ENCODE peak calls at places on chromosomes 1 and 21, in ten cellular contexts. Z, T, M, X, F, D, Q, I, A and N are unnamed samples.

GRCh38 chr1:199463521-199464127 is 563.9 kb upstream of the NR5A2 start:
- DNase-seq in Z (peak; percentile 76), T (peak; percentile 73), M (peak; percentile 31), X (peak; percentile 10), F (no peak), D (peak; percentile 27), Q (peak; percentile 71), I (peak; percentile 18), A (no peak), N (peak; percentile 81)

GRCh38 chr1:33121728-33122127 is 40.8 kb downstream of the AZIN2 start:
- DNase-seq in Z (no peak), T (no peak), M (no peak), X (no peak), F (no peak), D (no peak), Q (no peak), I (no peak), A (no peak), N (no peak)

GRCh38 chr1:209692296-209692695 is 12.3 kb upstream of the HSD11B1 start:
- DNase-seq in Z (no peak), T (no peak), M (no peak), X (no peak), F (no peak), D (no peak), Q (no peak), I (no peak), A (no peak), N (no peak)

GRCh38 chr1:234125283-234125682 is 220.8 kb downstream of the SLC35F3 start:
- DNase-seq in Z (peak; percentile 73), T (no peak), M (no peak), X (no peak), F (no peak), D (peak; percentile 14), Q (peak; percentile 4), I (no peak), A (no peak), N (peak; percentile 11)

GRCh38 chr1:32759521-32759980 is 57.0 kb upstream of the SYNC start:
- DNase-seq in Z (peak; percentile 82), T (no peak), M (no peak), X (no peak), F (no peak), D (peak; percentile 85), Q (no peak), I (no peak), A (no peak), N (no peak)

GRCh38 chr21:15003463-15004135 is 61.2 kb downstream of the NRIP1 start:
- DNase-seq in Z (no peak), T (no peak), M (no peak), X (no peak), F (no peak), D (no peak), Q (no peak), I (no peak), A (no peak), N (no peak)

GRCh38 chr1:58515794-58516401 is 30.6 kb downstream of the OMA1 start:
- DNase-seq in Z (peak; percentile 83), T (peak; percentile 68), M (peak; percentile 67), X (peak; percentile 41), F (peak; percentile 20), D (peak; percentile 29), Q (peak; percentile 88), I (peak; percentile 59), A (no peak), N (peak; percentile 44)

GRCh38 chr1:48405400-48405799 is 66.6 kb downstream of the SPATA6 start:
- DNase-seq in Z (no peak), T (no peak), M (no peak), X (no peak), F (no peak), D (no peak), Q (no peak), I (peak; percentile 4), A (no peak), N (no peak)

GRCh38 chr1:93746423-93746822 is 64.8 kb upstream of the BCAR3 start:
- DNase-seq in Z (peak; percentile 16), T (no peak), M (no peak), X (no peak), F (no peak), D (no peak), Q (no peak), I (no peak), A (no peak), N (no peak)

GRCh38 chr1:93751391-93752250 is 70.0 kb upstream of the BCAR3 start:
- DNase-seq in Z (no peak), T (no peak), M (no peak), X (no peak), F (peak; percentile 72), D (no peak), Q (no peak), I (no peak), A (no peak), N (no peak)

GRCh38 chr1:93749487-93749886 is 67.8 kb upstream of the BCAR3 start:
- DNase-seq in Z (no peak), T (no peak), M (no peak), X (no peak), F (no peak), D (no peak), Q (no peak), I (no peak), A (no peak), N (no peak)

GRCh38 chr1:93750946-93751345 is 69.3 kb upstream of the BCAR3 start:
- DNase-seq in Z (no peak), T (no peak), M (no peak), X (no peak), F (no peak), D (no peak), Q (no peak), I (no peak), A (no peak), N (no peak)

DNA sequence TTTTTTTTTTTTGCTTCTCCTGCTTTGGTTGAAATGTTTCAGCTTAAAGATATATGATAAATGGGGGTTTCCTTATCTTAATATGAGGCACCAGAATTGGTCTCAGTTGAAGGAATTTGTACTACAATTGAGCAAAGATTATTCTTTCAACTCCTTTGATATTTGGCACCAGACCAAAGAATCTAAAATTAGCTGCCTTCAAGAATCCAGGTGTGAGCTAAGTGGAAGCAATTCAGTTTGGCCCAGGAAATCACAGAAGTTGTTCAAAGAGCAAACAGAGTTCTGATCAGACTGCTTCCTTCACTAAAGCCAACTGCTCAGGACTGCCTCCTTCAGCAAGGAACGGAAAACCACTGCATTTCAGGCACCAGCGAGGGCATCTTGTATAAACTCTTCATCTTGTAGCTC is 68.3 kb upstream of the BCAR3 start:
- DNase-seq in Z (peak; percentile 51), T (no peak), M (no peak), X (no peak), F (no peak), D (no peak), Q (no peak), I (no peak), A (no peak), N (no peak)
- TF ChIP-seq CTCF in Z (peak; percentile 53), T (no peak), M (no peak), X (peak; percentile 4), F (no peak), D (no peak), Q (no peak), I (no peak), A (no peak), N (peak; percentile 63)

DNA sequence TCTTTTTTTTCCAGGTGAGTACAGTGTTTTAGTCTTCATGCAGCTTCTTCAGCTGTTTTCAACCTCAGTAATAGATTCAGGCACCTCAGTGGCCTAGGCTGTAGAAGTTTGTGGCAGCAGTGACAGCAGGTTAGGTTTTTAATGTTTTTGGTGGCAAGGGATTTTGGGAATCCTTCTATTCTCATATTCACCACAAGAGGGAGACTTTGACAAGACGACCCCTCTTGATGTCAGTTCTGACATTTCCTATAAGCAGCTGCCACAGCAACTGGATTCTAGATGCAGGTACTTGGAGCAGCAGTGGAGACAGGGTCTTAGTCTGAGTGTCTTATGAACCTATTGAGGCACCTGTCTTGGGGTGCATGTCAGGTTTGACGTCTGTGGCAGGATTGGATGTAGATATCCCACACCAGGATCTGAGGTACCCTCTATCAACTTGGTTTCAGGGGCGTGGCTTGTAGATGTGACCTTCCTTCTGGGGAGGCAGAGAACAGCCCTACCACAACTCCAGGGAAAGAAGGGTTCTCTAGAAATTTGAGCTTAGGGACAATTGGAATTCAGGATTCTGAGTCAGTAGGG is 1104.2 kb upstream of the TMPRSS15 start:
- DNase-seq in Z (no peak), T (no peak), M (no peak), X (no peak), F (no peak), D (no peak), Q (no peak), I (no peak), A (no peak), N (no peak)
- TF ChIP-seq CTCF in Z (no peak), T (peak; percentile 29), M (no peak), X (no peak), F (no peak), D (no peak), Q (no peak), I (no peak), A (no peak), N (peak; percentile 32)

DNA sequence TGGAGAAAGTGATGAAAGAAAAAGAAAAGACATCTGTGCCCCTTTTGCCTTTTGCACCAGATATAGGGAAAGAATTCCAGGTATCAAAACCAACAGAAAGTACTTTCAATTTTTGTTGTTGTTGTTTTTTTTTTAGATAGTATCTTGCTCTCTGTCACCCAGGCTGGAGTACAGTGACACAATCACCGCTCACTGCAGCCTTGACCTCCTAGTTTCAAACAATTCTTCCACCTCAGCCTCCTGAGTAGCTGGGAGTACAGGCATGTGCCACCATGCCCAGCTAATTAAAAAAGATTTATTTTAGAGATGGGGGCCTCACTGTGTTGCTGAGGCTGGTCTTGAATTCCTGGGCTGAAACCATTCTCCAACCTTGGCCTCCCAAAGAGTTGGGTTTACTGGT is 31.3 kb upstream of the IVNS1ABP start:
- DNase-seq in Z (no peak), T (no peak), M (no peak), X (no peak), F (no peak), D (no peak), Q (no peak), I (no peak), A (no peak), N (no peak)
- TF ChIP-seq CTCF in Z (no peak), T (no peak), M (no peak), X (no peak), F (no peak), D (no peak), Q (no peak), I (no peak), A (no peak), N (no peak)

DNA sequence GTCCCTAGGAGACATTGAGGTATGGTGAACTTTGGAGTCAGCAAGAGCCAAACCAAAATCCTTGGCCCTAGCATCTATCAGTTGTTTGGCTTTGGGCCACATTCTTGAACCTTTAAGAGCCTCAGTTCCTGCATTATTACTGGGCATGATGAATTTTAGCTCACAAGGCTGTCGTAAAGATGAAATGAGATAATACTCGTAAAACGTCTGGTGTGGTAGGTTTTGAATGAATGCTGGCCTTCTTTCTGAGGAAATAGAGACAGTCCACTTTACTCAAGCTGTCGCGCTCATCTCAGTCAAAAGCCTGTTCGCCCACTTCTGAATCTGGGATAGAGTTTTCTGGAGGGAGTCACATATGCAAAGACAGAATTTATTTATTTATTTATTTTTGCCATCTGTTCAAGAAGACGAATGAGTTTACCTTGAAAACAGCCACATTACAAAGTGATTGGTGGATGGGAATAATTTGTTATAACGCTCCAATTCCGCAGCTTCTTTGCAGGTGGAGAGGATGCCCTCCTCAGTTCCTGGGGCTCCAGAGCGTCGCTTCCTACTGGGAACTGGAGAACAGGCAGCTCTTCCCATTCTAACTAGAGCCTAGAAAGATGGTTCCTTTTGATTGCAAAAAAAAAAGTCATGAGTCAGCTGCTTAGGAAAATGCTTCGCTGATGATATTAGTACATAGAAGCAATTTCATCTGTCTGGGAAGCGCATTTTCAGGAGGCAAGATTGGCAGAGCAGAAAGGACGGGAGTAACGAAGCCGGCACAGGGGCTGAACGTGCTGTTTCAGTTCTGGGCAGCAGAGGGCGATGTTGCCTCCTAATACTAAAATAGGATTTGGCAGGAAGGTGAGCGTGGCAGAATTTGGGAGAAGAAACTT is 49.9 kb upstream of the CYP2J2 start:
- DNase-seq in Z (peak; percentile 58), T (peak; percentile 40), M (no peak), X (no peak), F (peak; percentile 64), D (peak; percentile 74), Q (peak; percentile 57), I (no peak), A (peak; percentile 81), N (no peak)
- TF ChIP-seq CTCF in Z (peak; percentile 86), T (peak; percentile 94), M (peak; percentile 83), X (peak; percentile 86), F (peak; percentile 85), D (peak; percentile 67), Q (peak; percentile 88), I (peak; percentile 86), A (peak; percentile 90), N (peak; percentile 89)